ENCODE peak calls at places on chromosome 12, in seven cellular contexts. K is K562, I is stomach, B is esophagus muscularis mucosa, C is sigmoid colon, D is transverse colon, L is HCT116. O is an unnamed sample.

GRCh38 chr12:118188690-118189371 is 52.9 kb downstream of the PEBP1 start:
- DNase-seq in K (no peak), I (no peak), B (no peak), C (peak), D (no peak), L (no peak), O (no peak)

GRCh38 chr12:22100952-22101748 is 55.1 kb downstream of the CMAS start:
- DNase-seq in K (no peak), I (peak), B (no peak), C (no peak), D (peak), L (peak), O (no peak)

GRCh38 chr12:105907982-105908381 is 230.8 kb downstream of the NUAK1 start:
- DNase-seq in K (no peak), I (no peak), B (no peak), C (no peak), D (no peak), L (no peak), O (no peak)

GRCh38 chr12:50751921-50752721 is 11.8 kb upstream of the ATF1 start:
- DNase-seq in K (no peak), I (no peak), B (no peak), C (no peak), D (no peak), L (no peak), O (peak)

GRCh38 chr12:43079481-43079880 is 472.5 kb downstream of the ADAMTS20 start:
- DNase-seq in K (no peak), I (no peak), B (no peak), C (no peak), D (no peak), L (no peak), O (no peak)

GRCh38 chr12:110270125-110270962 is 10.7 kb upstream of the ATP2A2 start:
- DNase-seq in K (peak), I (peak), B (no peak), C (peak), D (no peak), L (no peak), O (no peak)

GRCh38 chr12:2346405-2346804 is 293.6 kb downstream of the CACNA1C start:
- DNase-seq in K (no peak), I (no peak), B (no peak), C (no peak), D (no peak), L (no peak), O (no peak)

GRCh38 chr12:82608706-82609105 is 78.0 kb upstream of the TMTC2 start:
- DNase-seq in K (no peak), I (no peak), B (no peak), C (no peak), D (no peak), L (no peak), O (no peak)

GRCh38 chr12:7837366-7837765 is 35.3 kb downstream of the SLC2A14 start:
- DNase-seq in K (no peak), I (no peak), B (no peak), C (no peak), D (no peak), L (no peak), O (no peak)

GRCh38 chr12:29273178-29273843 is 107.7 kb downstream of the ERGIC2 start:
- DNase-seq in K (no peak), I (no peak), B (no peak), C (no peak), D (no peak), L (no peak), O (no peak)

GRCh38 chr12:48973992-48974673 is 2.6 kb upstream of the WNT10B start:
- DNase-seq in K (peak), I (peak), B (no peak), C (peak), D (no peak), L (no peak), O (no peak)

GRCh38 chr12:94575645-94576393 is 74.5 kb downstream of the TMCC3 start:
- DNase-seq in K (no peak), I (no peak), B (no peak), C (no peak), D (no peak), L (no peak), O (no peak)
- TF ChIP-seq POLR2A in K (no peak), I (no peak), B (no peak), C (no peak), D (no peak), L (no peak), O (no peak)

GRCh38 chr12:113184900-113185179 is 438 bp downstream of the DDX54 start:
- DNase-seq in K (peak), I (peak), B (peak), C (peak), D (peak), L (peak), O (peak)
- TF ChIP-seq POLR2AphosphoS5 in K (no peak), I (no peak), B (no peak), C (no peak), D (no peak), L (peak), O (no peak)

GRCh38 chr12:120677765-120678473 is 9.0 kb upstream of the MLEC start:
- DNase-seq in K (no peak), I (no peak), B (no peak), C (no peak), D (no peak), L (no peak), O (no peak)
- TF ChIP-seq POLR2A in K (no peak), I (no peak), B (no peak), C (no peak), D (no peak), L (no peak), O (no peak)

GRCh38 chr12:90253674-90254181 is 545.1 kb upstream of the ATP2B1 start:
- DNase-seq in K (no peak), I (peak), B (peak), C (peak), D (peak), L (peak), O (peak)
- TF ChIP-seq POLR2AphosphoS5 in K (no peak), I (peak), B (peak), C (peak), D (peak), L (no peak), O (no peak)

DNA sequence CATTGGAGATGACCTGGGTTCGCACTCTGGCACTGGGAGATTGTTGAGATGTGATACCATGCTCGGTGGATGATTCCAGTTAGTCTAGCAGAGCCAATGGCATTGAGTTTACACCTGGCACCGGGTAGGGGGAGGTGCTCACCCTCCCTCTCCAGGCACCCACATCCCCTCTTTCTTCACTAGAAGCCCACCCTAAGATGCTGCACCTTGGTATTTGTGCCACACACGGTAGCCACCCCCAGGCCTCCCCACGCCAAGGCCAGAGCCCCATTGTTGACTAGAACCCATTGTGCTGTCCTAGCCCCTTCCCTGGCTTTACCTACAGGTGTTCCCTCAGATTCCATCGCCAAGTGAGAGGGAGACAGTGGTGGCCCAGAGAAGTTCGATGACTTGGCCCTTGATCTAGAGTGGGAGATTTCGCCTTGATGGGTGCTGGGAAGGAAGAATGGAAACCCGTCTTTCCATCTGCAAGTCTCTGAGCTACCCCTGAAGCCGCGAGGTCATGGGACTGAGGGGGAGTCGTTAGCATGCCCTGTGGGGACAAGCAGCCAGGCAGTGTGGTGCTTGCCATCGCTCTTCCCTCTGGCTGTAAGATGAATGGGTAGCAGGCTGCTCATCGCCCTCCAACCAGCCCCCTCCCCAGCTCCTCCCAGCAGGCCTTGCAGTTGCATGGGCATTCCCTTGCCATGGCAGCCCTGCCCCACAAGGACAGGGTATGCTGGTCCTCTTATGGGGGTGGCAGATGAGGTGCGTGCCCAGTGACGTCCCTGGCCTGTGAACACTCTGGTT is 8.7 kb downstream of the CCND2 start:
- DNase-seq in K (no peak), I (no peak), B (peak), C (no peak), D (no peak), L (no peak), O (no peak)
- TF ChIP-seq POLR2A in K (no peak), I (no peak), B (no peak), C (no peak), D (no peak), L (no peak), O (no peak)

GRCh38 chr12:124679533-124680371 is 112.3 kb upstream of the NCOR2 start:
- DNase-seq in K (peak), I (peak), B (no peak), C (peak), D (no peak), L (no peak), O (no peak)
- TF ChIP-seq POLR2AphosphoS5 in K (no peak), I (peak), B (no peak), C (peak), D (no peak), L (no peak), O (no peak)

GRCh38 chr12:47779301-47779942 is 6.4 kb downstream of the SLC48A1 start:
- DNase-seq in K (peak), I (peak), B (peak), C (peak), D (peak), L (peak), O (peak)

GRCh38 chr12:47777741-47778558 is 4.9 kb downstream of the SLC48A1 start:
- DNase-seq in K (peak), I (peak), B (no peak), C (peak), D (no peak), L (no peak), O (no peak)

GRCh38 chr12:47781479-47782371 is 8.7 kb downstream of the SLC48A1 start:
- DNase-seq in K (no peak), I (no peak), B (no peak), C (no peak), D (no peak), L (no peak), O (no peak)

GRCh38 chr12:47778842-47779241 is 5.8 kb downstream of the SLC48A1 start:
- DNase-seq in K (no peak), I (no peak), B (no peak), C (peak), D (no peak), L (no peak), O (no peak)

DNA sequence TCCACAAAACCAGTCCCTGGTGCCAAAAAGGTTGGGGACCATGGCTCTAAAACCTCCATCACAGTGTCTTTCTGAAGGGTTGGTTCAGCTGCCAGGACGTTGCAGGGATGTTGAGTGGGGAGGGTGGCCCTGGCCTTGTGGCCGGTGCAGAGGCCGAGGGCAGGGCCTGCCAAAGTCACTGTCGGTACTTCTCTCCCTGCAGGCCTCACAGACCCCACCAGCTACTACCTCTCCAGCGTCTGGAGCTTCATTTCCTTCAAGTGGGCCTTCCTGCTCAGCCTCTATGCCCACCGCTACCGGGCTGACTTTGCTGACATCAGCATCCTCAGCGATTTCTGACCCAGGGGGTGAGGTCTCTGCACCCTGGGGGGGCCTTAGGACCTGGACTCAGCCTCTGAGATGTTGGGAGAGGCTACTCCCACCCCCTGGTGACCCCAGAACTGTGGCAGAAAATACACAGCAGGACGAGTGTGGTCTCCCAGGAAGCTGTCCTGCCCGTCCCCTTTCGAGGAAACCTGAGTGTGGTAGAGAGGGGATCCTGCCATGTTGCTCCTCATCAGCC is 7.0 kb downstream of the SLC48A1 start:
- DNase-seq in K (no peak), I (no peak), B (no peak), C (peak), D (no peak), L (no peak), O (no peak)
- TF ChIP-seq POLR2A in K (peak), I (no peak), B (no peak), C (no peak), D (no peak), L (no peak), O (no peak)

DNA sequence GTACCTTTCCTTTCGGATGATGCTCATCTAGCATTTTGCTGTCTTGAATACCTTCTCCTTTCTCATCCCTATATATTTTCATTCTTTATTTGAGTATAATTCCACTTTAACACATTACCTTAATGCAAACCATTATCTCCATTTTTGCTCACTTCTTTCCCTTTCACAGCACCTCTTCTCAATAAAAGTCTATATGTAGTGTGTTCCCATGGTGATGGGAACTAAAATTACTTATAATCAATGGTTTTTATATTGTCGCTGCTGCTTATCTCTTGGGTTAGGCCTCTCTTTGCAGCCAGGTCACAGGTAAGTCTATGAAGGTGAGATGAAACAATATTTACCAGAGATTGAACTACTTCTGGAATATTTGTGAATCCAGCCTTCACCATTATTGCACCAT is 121.6 kb upstream of the FGD4 start:
- DNase-seq in K (no peak), I (no peak), B (no peak), C (no peak), D (no peak), L (no peak), O (no peak)
- TF ChIP-seq POLR2AphosphoS5 in K (no peak), I (no peak), B (no peak), C (no peak), D (no peak), L (no peak), O (no peak)

GRCh38 chr12:14362347-14362746 is 3.1 kb upstream of the ATF7IP start:
- DNase-seq in K (no peak), I (no peak), B (no peak), C (no peak), D (no peak), L (no peak), O (no peak)

GRCh38 chr12:14367097-14367661 is 1.7 kb downstream of the ATF7IP start:
- DNase-seq in K (no peak), I (no peak), B (no peak), C (no peak), D (no peak), L (no peak), O (no peak)

GRCh38 chr12:14366211-14366762 is 805 bp downstream of the ATF7IP start:
- DNase-seq in K (no peak), I (no peak), B (no peak), C (no peak), D (no peak), L (no peak), O (no peak)

GRCh38 chr12:14364583-14365271 is 755 bp upstream of the ATF7IP start:
- DNase-seq in K (no peak), I (no peak), B (no peak), C (no peak), D (no peak), L (no peak), O (no peak)

GRCh38 chr12:14365294-14366210 is at the start of gene ATF7IP:
- DNase-seq in K (peak), I (peak), B (peak), C (peak), D (peak), L (peak), O (peak)
- TF ChIP-seq POLR2A in K (peak), I (no peak), B (no peak), C (peak), D (peak), L (no peak), O (peak)